ENCODE peak calls at places on chromosomes 6 and 20, in six cellular contexts. J is mesenchymal stem cell, H is LoVo, I is fibroblast of pulmonary artery, S is GM19239, B is mesothelial cell of epicardium. V is an unnamed sample.

GRCh38 chr6:136289327-136289578 is 393 bp downstream of the BCLAF1 start:
- DNase-seq in J (peak), H (peak), I (peak), S (peak), B (peak), V (peak)

GRCh38 chr6:90530882-90531281 is 56.0 kb downstream of the MAP3K7 start:
- DNase-seq in J (no peak), H (no peak), I (no peak), S (no peak), B (no peak), V (no peak)

GRCh38 chr6:142407685-142408273 is 106.0 kb downstream of the ADGRG6 start:
- DNase-seq in J (no peak), H (no peak), I (no peak), S (no peak), B (no peak), V (no peak)

GRCh38 chr6:64774881-64775280 is 932.1 kb downstream of the EYS start:
- DNase-seq in J (peak), H (no peak), I (no peak), S (no peak), B (no peak), V (no peak)

GRCh38 chr20:1875762-1876161 is 19.4 kb upstream of the SIRPA start:
- DNase-seq in J (peak), H (no peak), I (no peak), S (no peak), B (no peak), V (no peak)

GRCh38 chr6:35406666-35407065 is 45.5 kb upstream of the FANCE start:
- DNase-seq in J (no peak), H (no peak), I (no peak), S (no peak), B (no peak), V (no peak)

GRCh38 chr6:152371775-152372174 is 265.4 kb downstream of the SYNE1 start:
- DNase-seq in J (no peak), H (no peak), I (no peak), S (no peak), B (no peak), V (no peak)

GRCh38 chr6:125899726-125900182 is 56.8 kb upstream of the HINT3 start:
- DNase-seq in J (no peak), H (no peak), I (no peak), S (no peak), B (no peak), V (no peak)

GRCh38 chr6:115310156-115310555 is 750.5 kb downstream of the FRK start:
- DNase-seq in J (no peak), H (no peak), I (no peak), S (no peak), B (no peak), V (peak)

GRCh38 chr6:101614774-101615173 is 221.3 kb downstream of the GRIK2 start:
- DNase-seq in J (peak), H (no peak), I (peak), S (no peak), B (no peak), V (peak)

GRCh38 chr6:41940759-41941279 is 789 bp downstream of the CCND3 start:
- DNase-seq in J (peak), H (no peak), I (peak), S (no peak), B (peak), V (peak)

GRCh38 chr6:157173756-157174155 is 149.6 kb downstream of the TMEM242 start:
- DNase-seq in J (no peak), H (no peak), I (no peak), S (no peak), B (no peak), V (no peak)

GRCh38 chr20:63682384-63683139 is 13.9 kb upstream of the TNFRSF6B start:
- DNase-seq in J (peak), H (peak), I (peak), S (no peak), B (no peak), V (peak)

GRCh38 chr6:87088076-87088475 is 6.8 kb downstream of the CGA start:
- DNase-seq in J (no peak), H (no peak), I (no peak), S (no peak), B (no peak), V (no peak)

GRCh38 chr20:49570828-49571552 is 3.1 kb upstream of the PTGIS start:
- DNase-seq in J (no peak), H (no peak), I (peak), S (no peak), B (no peak), V (peak)

GRCh38 chr20:41078329-41078728 is 49.7 kb downstream of the TOP1 start:
- DNase-seq in J (peak), H (peak), I (peak), S (no peak), B (no peak), V (peak)

GRCh38 chr6:108751851-108752732 is 96.1 kb upstream of the ARMC2 start:
- DNase-seq in J (no peak), H (no peak), I (no peak), S (no peak), B (no peak), V (no peak)

GRCh38 chr20:34709836-34710567 is 5.9 kb downstream of the TP53INP2 start:
- DNase-seq in J (peak), H (peak), I (no peak), S (peak), B (peak), V (peak)

GRCh38 chr6:14316911-14317535 is 199.5 kb downstream of the CD83 start:
- DNase-seq in J (peak), H (no peak), I (no peak), S (no peak), B (no peak), V (no peak)

GRCh38 chr6:155378284-155378683 is 64.0 kb upstream of the TFB1M start:
- DNase-seq in J (no peak), H (no peak), I (no peak), S (no peak), B (no peak), V (no peak)

GRCh38 chr6:149059557-149059956 is 258.0 kb upstream of the TAB2 start:
- DNase-seq in J (no peak), H (no peak), I (no peak), S (no peak), B (no peak), V (no peak)

GRCh38 chr6:138307816-138308727 is 69.6 kb upstream of the SMIM28 start:
- DNase-seq in J (no peak), H (no peak), I (peak), S (no peak), B (peak), V (peak)

GRCh38 chr6:51792273-51793030 is 295.0 kb downstream of the PKHD1 start:
- DNase-seq in J (no peak), H (no peak), I (no peak), S (no peak), B (no peak), V (no peak)

GRCh38 chr20:62356143-62356947 is 10.8 kb downstream of the LAMA5 start:
- DNase-seq in J (no peak), H (no peak), I (no peak), S (no peak), B (no peak), V (peak)

GRCh38 chr20:5390719-5391118 is 74.0 kb upstream of the PROKR2 start:
- DNase-seq in J (no peak), H (no peak), I (no peak), S (no peak), B (no peak), V (no peak)

GRCh38 chr20:6395695-6396094 is 272.9 kb upstream of the FERMT1 start:
- DNase-seq in J (peak), H (peak), I (peak), S (no peak), B (no peak), V (peak)

GRCh38 chr20:10978713-10979112 is 304.9 kb upstream of the JAG1 start:
- DNase-seq in J (no peak), H (no peak), I (no peak), S (no peak), B (no peak), V (peak)

GRCh38 chr6:14450133-14451040 is 332.8 kb downstream of the CD83 start:
- DNase-seq in J (peak), H (no peak), I (no peak), S (no peak), B (no peak), V (no peak)

GRCh38 chr20:10672579-10673127 is 1.1 kb downstream of the JAG1 start:
- DNase-seq in J (peak), H (peak), I (peak), S (no peak), B (peak), V (peak)

GRCh38 chr6:82385961-82386360 is 22.3 kb downstream of the TPBG start:
- DNase-seq in J (no peak), H (peak), I (no peak), S (no peak), B (no peak), V (no peak)

GRCh38 chr20:55540013-55540412 is 465.3 kb downstream of the CBLN4 start:
- DNase-seq in J (no peak), H (no peak), I (no peak), S (no peak), B (no peak), V (no peak)

GRCh38 chr20:45857836-45858250 is 429 bp downstream of the ZSWIM3 start:
- DNase-seq in J (no peak), H (no peak), I (no peak), S (peak), B (no peak), V (peak)

GRCh38 chr20:1322511-1323245 is 6.3 kb downstream of the SDCBP2 start:
- DNase-seq in J (peak), H (no peak), I (peak), S (no peak), B (no peak), V (peak)

GRCh38 chr6:131995924-131996323 is 44.8 kb upstream of the CCN2 start:
- DNase-seq in J (peak), H (peak), I (peak), S (no peak), B (no peak), V (peak)

GRCh38 chr6:121544691-121545090 is 109.2 kb downstream of the GJA1 start:
- DNase-seq in J (no peak), H (no peak), I (no peak), S (no peak), B (no peak), V (no peak)

GRCh38 chr20:5402903-5403531 is 86.3 kb upstream of the PROKR2 start:
- DNase-seq in J (peak), H (peak), I (peak), S (peak), B (no peak), V (peak)

GRCh38 chr6:89301586-89302194 is 13.4 kb downstream of the GABRR2 start:
- DNase-seq in J (no peak), H (no peak), I (no peak), S (no peak), B (no peak), V (no peak)

GRCh38 chr6:85135376-85136094 is 314.3 kb upstream of the NT5E start:
- DNase-seq in J (no peak), H (no peak), I (peak), S (no peak), B (no peak), V (no peak)

V was measured in RPMI7951.